ENCODE peak calls at places on chromosomes 7 and 10, in six cellular contexts. C is upper lobe of left lung, N is neural crest cell, V is right atrium auricular region, S is transverse colon, J is hepatocyte. I is an unnamed sample.

GRCh38 chr7:143181349-143181748 is 1.9 kb upstream of the TAS2R39 start:
- DNase-seq in C (no peak), N (no peak), V (no peak), S (no peak), J (no peak), I (no peak)

GRCh38 chr7:139738101-139738489 is 39.7 kb downstream of the HIPK2 start:
- DNase-seq in C (no peak), N (no peak), V (peak; percentile 57), S (no peak), J (peak; percentile 33), I (no peak)

GRCh38 chr7:130483036-130483435 is 8.8 kb upstream of the MEST start:
- DNase-seq in C (no peak), N (no peak), V (no peak), S (no peak), J (no peak), I (no peak)

GRCh38 chr7:157569967-157570366 is 233.2 kb downstream of the DNAJB6 start:
- DNase-seq in C (no peak), N (no peak), V (no peak), S (no peak), J (no peak), I (no peak)

GRCh38 chr7:112946350-112946749 is 140.3 kb downstream of the GPR85 start:
- DNase-seq in C (no peak), N (no peak), V (no peak), S (no peak), J (no peak), I (no peak)

GRCh38 chr7:46902463-46902862 is 679.4 kb downstream of the TNS3 start:
- DNase-seq in C (no peak), N (no peak), V (no peak), S (no peak), J (no peak), I (no peak)

GRCh38 chr10:130817046-130817624 is 494.4 kb downstream of the TCERG1L start:
- DNase-seq in C (no peak), N (no peak), V (no peak), S (no peak), J (no peak), I (peak; percentile 36)

GRCh38 chr10:66209025-66209424 is 716.8 kb upstream of the LRRTM3 start:
- DNase-seq in C (no peak), N (no peak), V (no peak), S (no peak), J (no peak), I (no peak)

GRCh38 chr10:110868981-110869380 is 2.7 kb upstream of the PDCD4 start:
- DNase-seq in C (peak; percentile 22), N (no peak), V (no peak), S (no peak), J (no peak), I (no peak)

DNA sequence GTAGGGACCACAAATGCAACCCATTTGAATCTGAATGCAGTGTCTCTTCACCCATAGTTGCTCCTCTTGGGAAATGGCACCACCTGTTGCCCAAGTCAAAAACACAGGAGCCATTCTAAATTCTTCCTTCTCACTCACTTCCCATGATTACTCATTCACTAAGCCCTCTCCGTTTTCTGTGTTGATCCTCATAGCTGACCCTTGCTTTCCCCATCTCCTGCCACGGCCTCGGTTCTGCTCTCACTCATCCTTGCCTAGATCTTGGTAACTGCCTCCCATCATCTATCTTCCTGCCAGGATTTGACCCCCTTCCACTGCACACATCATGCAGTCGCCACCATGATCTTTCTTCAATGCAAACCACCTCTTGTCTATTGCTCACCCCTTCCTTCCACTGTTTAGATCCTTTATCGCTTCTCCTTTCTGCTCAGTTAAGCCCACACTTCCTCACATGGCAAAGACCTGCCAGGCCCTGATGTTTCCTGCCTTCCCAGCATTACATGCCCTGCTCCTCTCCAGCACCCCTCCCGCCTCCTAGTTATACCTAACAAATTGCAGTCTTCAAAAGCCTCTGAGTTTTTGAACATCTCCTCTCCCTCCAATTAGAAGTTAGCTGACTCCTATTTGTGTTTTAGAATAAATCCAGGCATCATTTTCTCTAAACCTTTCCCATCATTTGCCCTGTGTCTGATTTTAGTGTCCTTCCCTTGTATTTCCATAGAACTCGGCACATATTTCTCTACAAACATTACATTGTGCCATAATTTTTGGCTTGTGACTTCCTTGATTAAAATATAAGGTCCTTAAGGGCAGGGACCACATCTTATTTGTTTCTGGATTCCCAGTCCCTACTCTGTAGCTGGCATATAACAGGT is 19.2 kb upstream of the CPN1 start:
- DNase-seq in C (no peak), N (no peak), V (no peak), S (no peak), J (peak; percentile 36), I (no peak)
- TF ChIP-seq CTCF in C (no peak), N (no peak), V (no peak), S (no peak), J (peak; percentile 23), I (peak; percentile 30)

GRCh38 chr7:106009511-106010226 is 46.6 kb downstream of the CDHR3 start:
- DNase-seq in C (peak; percentile 94), N (peak; percentile 88), V (peak; percentile 72), S (peak; percentile 90), J (peak; percentile 95), I (peak; percentile 94)
- TF ChIP-seq CTCF in C (peak; percentile 96), N (peak; percentile 100), V (peak; percentile 85), S (peak; percentile 98), J (peak; percentile 98), I (peak; percentile 100)

GRCh38 chr10:95451150-95451549 is 110.0 kb downstream of the SORBS1 start:
- DNase-seq in C (no peak), N (no peak), V (no peak), S (no peak), J (no peak), I (no peak)
- TF ChIP-seq CTCF in C (no peak), N (no peak), V (no peak), S (no peak), J (no peak), I (no peak)

GRCh38 chr7:66697451-66698438 is 42.8 kb upstream of the RABGEF1 start:
- DNase-seq in C (no peak), N (no peak), V (no peak), S (no peak), J (no peak), I (no peak)

GRCh38 chr7:66699998-66700397 is 40.5 kb upstream of the RABGEF1 start:
- DNase-seq in C (no peak), N (no peak), V (no peak), S (peak; percentile 25), J (no peak), I (no peak)

GRCh38 chr7:66698652-66699205 is 41.8 kb upstream of the RABGEF1 start:
- DNase-seq in C (no peak), N (no peak), V (no peak), S (no peak), J (no peak), I (no peak)

GRCh38 chr7:66694286-66694685 is 46.2 kb upstream of the RABGEF1 start:
- DNase-seq in C (no peak), N (no peak), V (no peak), S (no peak), J (no peak), I (no peak)

DNA sequence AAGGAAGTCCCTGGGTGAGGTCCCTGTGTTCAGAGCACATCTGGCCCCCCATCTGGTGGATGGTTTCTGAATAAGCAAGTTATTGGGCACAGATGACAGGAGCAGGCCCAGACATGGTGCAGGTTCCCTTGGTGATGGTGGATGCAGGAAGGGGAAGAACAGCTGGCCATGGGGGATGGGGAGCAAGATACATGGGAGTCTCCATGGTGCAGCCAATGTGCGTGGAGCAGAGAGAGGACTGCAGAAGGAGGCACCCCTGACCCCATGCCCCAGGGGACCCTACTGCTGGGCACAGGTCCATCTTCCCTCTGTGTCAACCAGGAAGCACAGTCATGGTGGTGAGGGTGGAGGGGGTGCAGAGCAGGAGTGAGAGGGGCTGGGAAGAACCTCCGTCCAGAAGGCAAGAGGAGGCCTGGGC is 43.8 kb upstream of the RABGEF1 start:
- DNase-seq in C (no peak), N (no peak), V (no peak), S (no peak), J (no peak), I (no peak)
- TF ChIP-seq CTCF in C (no peak), N (no peak), V (no peak), S (no peak), J (no peak), I (no peak)

GRCh38 chr10:124172241-124172661 is 78.9 kb upstream of the CHST15 start:
- DNase-seq in C (no peak), N (no peak), V (peak; percentile 50), S (no peak), J (no peak), I (no peak)

GRCh38 chr10:124168581-124168980 is 75.2 kb upstream of the CHST15 start:
- DNase-seq in C (no peak), N (no peak), V (peak; percentile 40), S (no peak), J (no peak), I (peak; percentile 48)

GRCh38 chr10:124166431-124167125 is 73.2 kb upstream of the CHST15 start:
- DNase-seq in C (no peak), N (no peak), V (peak; percentile 11), S (no peak), J (no peak), I (peak; percentile 53)

GRCh38 chr10:124171561-124171960 is 78.2 kb upstream of the CHST15 start:
- DNase-seq in C (no peak), N (no peak), V (peak; percentile 43), S (no peak), J (no peak), I (no peak)

GRCh38 chr10:124168991-124169826 is 75.8 kb upstream of the CHST15 start:
- DNase-seq in C (no peak), N (no peak), V (peak; percentile 56), S (no peak), J (no peak), I (peak; percentile 58)
- TF ChIP-seq CTCF in C (no peak), N (no peak), V (no peak), S (no peak), J (no peak), I (no peak)

DNA sequence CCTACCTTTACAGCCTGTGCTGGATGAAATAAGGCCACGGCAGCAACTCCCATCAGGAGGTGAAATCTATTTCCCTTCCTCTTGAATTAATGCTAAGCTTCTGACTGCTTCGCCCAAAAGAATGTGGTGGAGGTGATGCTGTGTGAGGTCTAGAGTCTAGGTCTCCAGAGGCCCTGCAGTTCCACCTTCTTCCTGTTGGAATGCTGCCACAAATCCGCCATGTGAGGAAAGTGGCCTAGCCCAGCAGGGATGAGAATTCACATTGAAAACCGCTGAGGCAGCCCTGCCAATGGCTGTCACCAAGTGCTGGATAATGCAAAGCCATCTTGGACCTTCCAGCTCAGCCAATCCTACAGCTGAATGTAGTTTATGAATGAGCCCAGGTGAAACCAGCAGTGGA is 28.0 kb downstream of the RHOBTB1 start:
- DNase-seq in C (no peak), N (no peak), V (no peak), S (no peak), J (no peak), I (no peak)
- TF ChIP-seq CTCF in C (no peak), N (peak; percentile 38), V (no peak), S (no peak), J (peak; percentile 6), I (peak; percentile 55)

DNA sequence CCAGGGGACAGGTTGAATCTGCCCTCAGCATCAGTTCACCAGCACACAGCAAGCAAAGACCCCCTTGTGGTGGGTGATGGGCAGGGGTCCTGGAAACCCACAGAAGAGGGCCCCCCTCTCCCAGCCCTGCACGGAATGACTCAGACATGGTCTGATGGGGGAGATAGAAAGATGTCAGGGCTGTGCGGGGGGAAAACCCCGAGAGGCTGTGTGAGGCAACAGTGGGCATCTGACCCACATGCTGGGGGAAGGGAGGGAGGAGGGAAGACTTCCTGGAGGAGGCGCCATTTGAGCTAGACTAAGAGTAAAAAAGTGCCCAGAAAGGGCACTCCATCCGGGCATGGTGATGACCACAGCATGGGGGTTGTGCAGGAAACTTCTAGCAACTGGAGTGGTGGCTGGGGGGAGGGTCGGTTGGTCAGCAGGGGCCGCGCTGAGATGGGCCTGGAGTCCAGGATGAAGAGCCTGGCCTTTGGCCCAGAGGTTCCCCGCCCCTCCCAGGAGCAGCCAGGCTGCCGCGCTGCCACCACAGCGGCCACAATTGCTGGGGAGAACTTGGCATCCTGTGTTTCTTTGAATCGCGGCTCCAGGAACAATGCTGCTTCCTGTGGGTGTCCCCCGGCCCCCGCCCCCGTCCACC is 2.5 kb downstream of the LFNG start:
- DNase-seq in C (peak; percentile 77), N (no peak), V (no peak), S (peak; percentile 72), J (no peak), I (no peak)
- TF ChIP-seq CTCF in C (no peak), N (no peak), V (no peak), S (no peak), J (no peak), I (peak; percentile 55)